ENCODE peak calls at places on chromosome X, in four cellular contexts. F is body of pancreas, Q is SK-N-SH, J is lower lobe of right lung. A is an unnamed sample.

GRCh38 chrX:121802881-121803412 is 755.5 kb downstream of the GLUD2 start:
- DNase-seq in F (no peak), Q (no peak), J (no peak), A (no peak)

GRCh38 chrX:3938587-3938986 is 225.1 kb upstream of the PRKX start:
- DNase-seq in F (no peak), Q (no peak), J (no peak), A (no peak)

GRCh38 chrX:154021131-154021611 is 1.5 kb upstream of the IRAK1 start:
- DNase-seq in F (no peak), Q (no peak), J (no peak), A (peak; percentile 36)

GRCh38 chrX:124931241-124931640 is 388.4 kb upstream of the TEX13C start:
- DNase-seq in F (no peak), Q (no peak), J (no peak), A (no peak)

GRCh38 chrX:72727846-72728245 is 13.7 kb upstream of the PHKA1 start:
- DNase-seq in F (no peak), Q (no peak), J (no peak), A (no peak)

GRCh38 chrX:136754641-136755040 is 26.1 kb downstream of the ARHGEF6 start:
- DNase-seq in F (peak; percentile 9), Q (no peak), J (no peak), A (no peak)

GRCh38 chrX:124300412-124300811 is 32.0 kb upstream of the TEX13D start:
- DNase-seq in F (no peak), Q (no peak), J (no peak), A (no peak)

GRCh38 chrX:10350221-10350620 is 193.4 kb downstream of the CLCN4 start:
- DNase-seq in F (no peak), Q (no peak), J (no peak), A (no peak)

GRCh38 chrX:10133980-10134676 is 22.6 kb upstream of the CLCN4 start:
- DNase-seq in F (no peak), Q (no peak), J (no peak), A (no peak)

GRCh38 chrX:119496521-119496829 is 28.2 kb downstream of the SLC25A5 start:
- DNase-seq in F (no peak), Q (no peak), J (no peak), A (no peak)

GRCh38 chrX:119500061-119500800 is 32.0 kb downstream of the SLC25A5 start:
- DNase-seq in F (no peak), Q (no peak), J (no peak), A (no peak)

GRCh38 chrX:119497185-119497584 is 28.9 kb downstream of the SLC25A5 start:
- DNase-seq in F (no peak), Q (no peak), J (no peak), A (no peak)

GRCh38 chrX:119492463-119492862 is 24.2 kb downstream of the SLC25A5 start:
- DNase-seq in F (no peak), Q (no peak), J (no peak), A (no peak)

DNA sequence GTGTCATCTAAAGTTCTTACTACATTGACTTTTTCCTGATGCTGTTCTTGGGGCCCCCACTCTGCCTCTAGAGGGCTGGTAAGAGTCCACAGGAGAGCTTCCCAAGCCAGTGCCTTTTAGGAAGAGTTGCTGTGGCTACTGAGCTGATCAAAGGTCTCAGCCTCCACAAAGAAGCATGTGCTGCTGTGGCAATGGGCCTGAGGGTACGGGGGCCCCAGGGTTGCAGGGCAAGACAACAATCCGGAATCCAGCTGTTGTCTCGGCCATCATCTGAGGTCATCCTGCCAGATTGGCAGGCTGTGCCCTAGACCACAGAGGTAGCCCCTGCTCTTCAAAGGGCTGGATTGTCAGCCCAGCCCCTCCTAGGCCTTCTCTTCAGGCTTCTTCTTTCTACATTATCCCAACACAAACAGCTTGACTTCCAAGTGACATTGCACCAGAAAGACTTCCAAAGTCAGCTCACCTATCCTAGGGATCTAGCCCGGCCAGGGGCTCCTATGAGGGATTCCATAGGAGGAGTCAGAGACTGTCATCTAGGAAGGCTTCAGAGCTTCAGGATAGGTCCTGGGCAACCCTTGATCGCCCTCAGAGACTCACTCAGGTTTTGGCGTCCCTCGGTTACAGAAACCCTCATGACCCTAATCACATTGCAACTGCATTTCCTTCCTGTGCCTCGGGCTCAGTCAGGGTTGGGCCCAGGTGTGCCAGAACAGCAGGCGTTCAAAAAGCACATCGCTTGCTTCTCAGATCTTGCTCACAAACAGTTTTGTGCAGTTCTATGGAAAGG is 27.7 kb downstream of the SLC25A5 start:
- DNase-seq in F (no peak), Q (no peak), J (no peak), A (no peak)
- H3K4me3 ChIP-seq in F (no peak overlapping the region), Q (no peak overlapping the region), J (no peak overlapping the region), A (no peak overlapping the region)

GRCh38 chrX:129953334-129953648 is 29.1 kb upstream of the BCORL1 start:
- DNase-seq in F (no peak), Q (no peak), J (no peak), A (peak; percentile 35)
- H3K4me1 ChIP-seq in F (peaks cover 15% of the 10 kb centered on the region), Q (peaks cover 6% of the 10 kb centered on the region), J (no peaks in the 10 kb centered on the region), A (peaks cover 29% of the 10 kb centered on the region)

DNA sequence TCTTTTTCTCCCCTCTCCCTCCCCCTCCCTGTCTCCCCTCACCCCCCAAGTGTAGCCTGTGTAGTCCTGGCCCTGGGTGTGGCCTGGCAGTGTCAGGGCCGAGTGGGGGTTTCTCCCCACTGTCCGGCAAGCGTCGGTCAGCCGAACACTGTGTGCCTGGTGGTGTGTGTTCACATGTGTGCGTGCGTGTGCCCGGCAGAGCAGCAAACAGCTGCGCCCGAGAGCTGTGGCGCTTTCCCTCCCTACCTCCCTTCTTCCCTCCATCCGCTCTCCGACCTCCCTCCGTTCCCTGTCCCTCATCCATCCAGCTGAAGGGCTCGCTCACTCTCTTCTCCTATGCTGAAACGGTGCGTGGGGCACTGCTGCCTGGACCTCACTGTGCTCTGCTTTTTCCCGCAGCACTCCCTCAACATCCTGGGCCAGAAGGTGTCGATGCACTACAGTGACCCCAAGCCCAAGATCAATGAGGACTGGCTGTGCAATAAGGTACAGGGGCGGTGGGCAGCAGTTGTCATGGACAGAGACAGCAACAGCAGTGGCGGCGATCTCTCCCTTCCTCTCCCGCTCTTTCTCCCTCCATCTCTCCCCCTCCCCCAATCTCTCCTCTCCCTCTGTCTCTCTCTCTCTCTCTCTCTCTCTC is 17.4 kb upstream of the UBA1 start:
- DNase-seq in F (no peak), Q (no peak), J (no peak), A (no peak)
- H3K36me3 ChIP-seq in F (no peaks in the 10 kb centered on the region), Q (no peaks in the 10 kb centered on the region), J (peaks cover 85% of the 10 kb centered on the region), A (peaks cover 90% of the 10 kb centered on the region)

GRCh38 chrX:53048169-53049126 is at the start of gene GPR173:
- DNase-seq in F (peak; percentile 2), Q (peak; percentile 85), J (peak; percentile 50), A (peak; percentile 77)
- H3K4me3 ChIP-seq in F (no peak within 1 kb of the TSS), Q (peak within 1 kb of the TSS; percentile 65), J (peak within 1 kb of the TSS; percentile 46), A (peak within 1 kb of the TSS; percentile 78)

GRCh38 chrX:368811-369562 is 17.7 kb downstream of the PPP2R3B start:
- DNase-seq in F (no peak), Q (no peak), J (no peak), A (no peak)
- H3K4me1 ChIP-seq in F (peaks cover 10% of the 10 kb centered on the region), Q (no peaks in the 10 kb centered on the region), J (peaks cover 9% of the 10 kb centered on the region), A (no peaks in the 10 kb centered on the region)

GRCh38 chrX:288561-288991 is 7.4 kb downstream of the PLCXD1 start:
- DNase-seq in F (no peak), Q (no peak), J (peak; percentile 35), A (no peak)
- H3K36me3 ChIP-seq in F (no peaks in the 10 kb centered on the region), Q (peaks cover 6% of the 10 kb centered on the region), J (peaks cover 80% of the 10 kb centered on the region), A (peaks cover 43% of the 10 kb centered on the region)

DNA sequence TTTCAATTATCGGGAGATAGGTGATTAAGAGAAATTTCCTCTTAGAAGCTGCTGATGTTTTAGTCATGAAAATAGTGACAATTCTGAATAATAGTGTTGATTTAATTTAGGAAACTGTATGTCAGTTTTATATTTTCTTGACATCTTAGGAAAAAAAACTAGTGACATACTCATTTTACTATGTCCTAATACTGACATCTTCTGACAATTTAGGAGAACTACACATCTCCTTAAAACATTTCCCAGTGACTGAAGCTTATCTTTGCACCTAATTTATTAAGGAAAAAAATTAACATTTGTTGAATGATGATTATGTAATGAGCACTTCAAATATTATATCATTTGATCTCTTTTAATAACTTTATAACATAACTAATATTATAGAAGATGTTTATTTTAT is 42.0 kb upstream of the RBMXL3 start:
- DNase-seq in F (no peak), Q (peak; percentile 6), J (no peak), A (peak; percentile 34)
- H3K4me3 ChIP-seq in F (no peak overlapping the region), Q (no peak overlapping the region), J (no peak overlapping the region), A (no peak overlapping the region)

DNA sequence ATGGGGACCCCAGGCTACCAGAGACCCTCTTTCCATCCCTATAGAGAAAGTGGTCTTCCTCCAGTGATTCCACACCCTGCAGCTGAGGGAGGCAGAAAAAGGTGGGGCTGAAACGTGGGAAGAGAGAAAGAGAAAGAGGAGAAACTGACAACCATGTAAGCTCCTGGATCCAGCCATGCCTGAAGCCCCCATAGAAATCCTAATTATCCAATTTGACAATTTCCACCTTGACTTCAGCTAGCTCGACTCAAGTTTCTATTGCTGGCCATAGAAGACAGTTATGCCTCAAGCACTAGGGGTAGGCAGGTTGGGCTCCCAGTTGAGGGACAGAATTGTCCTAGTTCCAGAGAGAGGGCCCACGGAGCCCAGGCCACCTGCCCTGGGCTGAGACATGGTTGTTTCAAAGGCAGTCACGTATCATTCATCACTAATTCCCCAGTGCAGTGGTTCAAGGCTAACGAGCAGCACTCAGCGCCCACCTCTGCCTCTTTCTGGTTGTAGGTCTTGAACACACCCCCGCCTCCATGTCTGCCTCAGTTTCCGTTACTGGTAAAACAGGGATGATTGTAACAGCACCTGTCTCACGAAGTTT is 39.8 kb upstream of the ASMTL start:
- DNase-seq in F (no peak), Q (no peak), J (no peak), A (no peak)
- H3K4me1 ChIP-seq in F (no peaks in the 10 kb centered on the region), Q (no peaks in the 10 kb centered on the region), J (peaks cover 6% of the 10 kb centered on the region), A (no peaks in the 10 kb centered on the region)

GRCh38 chrX:65740909-65741308 is 73.5 kb downstream of the MSN start:
- DNase-seq in F (no peak), Q (no peak), J (no peak), A (no peak)
- H3K36me3 ChIP-seq in F (no peaks in the 10 kb centered on the region), Q (peaks cover 22% of the 10 kb centered on the region), J (peaks cover 63% of the 10 kb centered on the region), A (peaks cover 56% of the 10 kb centered on the region)

GRCh38 chrX:87626996-87627395 is 109.4 kb downstream of the KLHL4 start:
- DNase-seq in F (no peak), Q (no peak), J (no peak), A (no peak)
- H3K4me3 ChIP-seq in F (no peak overlapping the region), Q (no peak overlapping the region), J (no peak overlapping the region), A (no peak overlapping the region)